ENCODE peak calls at places on chromosomes 5 and 9, in eight cellular contexts. One of them, this sample, is unnamed.

GRCh38 chr9:88799706-88800682 is 191.3 kb upstream of the S1PR3 start:
- DNase-seq in adipocyte: no peak
- DNase-seq in T-helper 2 cell: no peak
- DNase-seq in stimulated activated CD4-positive, alpha-beta T cell treated with anti-CD3 and anti-CD28 coated beads, Interleukin-4, amount 100 ng/mL, for 24 hours: no peak
- DNase-seq in NCI-H2029: no peak
- DNase-seq in NCI-H1092 treated with DMSO at 0.1 percent for 48 hours: no peak
- DNase-seq in cerebellar cortex: no peak
- DNase-seq in NCI-H345: no peak
- DNase-seq in this sample: no peak

GRCh38 chr9:2730971-2731370 is 13.7 kb downstream of the KCNV2 start:
- DNase-seq in adipocyte: no peak
- DNase-seq in T-helper 2 cell: no peak
- DNase-seq in stimulated activated CD4-positive, alpha-beta T cell treated with anti-CD3 and anti-CD28 coated beads, Interleukin-4, amount 100 ng/mL, for 24 hours: no peak
- DNase-seq in NCI-H2029: no peak
- DNase-seq in NCI-H1092 treated with DMSO at 0.1 percent for 48 hours: no peak
- DNase-seq in cerebellar cortex: no peak
- DNase-seq in NCI-H345: no peak
- DNase-seq in this sample: no peak

GRCh38 chr5:145760660-145761059 is 74.5 kb downstream of the PRELID2 start:
- DNase-seq in adipocyte: no peak
- DNase-seq in T-helper 2 cell: no peak
- DNase-seq in stimulated activated CD4-positive, alpha-beta T cell treated with anti-CD3 and anti-CD28 coated beads, Interleukin-4, amount 100 ng/mL, for 24 hours: no peak
- DNase-seq in NCI-H2029: no peak
- DNase-seq in NCI-H1092 treated with DMSO at 0.1 percent for 48 hours: no peak
- DNase-seq in cerebellar cortex: no peak
- DNase-seq in NCI-H345: no peak
- DNase-seq in this sample: no peak

GRCh38 chr9:35940474-35941467 is 17.2 kb downstream of the OR2S2 start:
- DNase-seq in adipocyte: no peak
- DNase-seq in T-helper 2 cell: no peak
- DNase-seq in stimulated activated CD4-positive, alpha-beta T cell treated with anti-CD3 and anti-CD28 coated beads, Interleukin-4, amount 100 ng/mL, for 24 hours: peak
- DNase-seq in NCI-H2029: no peak
- DNase-seq in NCI-H1092 treated with DMSO at 0.1 percent for 48 hours: no peak
- DNase-seq in cerebellar cortex: no peak
- DNase-seq in NCI-H345: no peak
- DNase-seq in this sample: no peak

GRCh38 chr9:122135529-122135859 is 24.1 kb downstream of the NDUFA8 start:
- DNase-seq in adipocyte: no peak
- DNase-seq in T-helper 2 cell: no peak
- DNase-seq in stimulated activated CD4-positive, alpha-beta T cell treated with anti-CD3 and anti-CD28 coated beads, Interleukin-4, amount 100 ng/mL, for 24 hours: no peak
- DNase-seq in NCI-H2029: no peak
- DNase-seq in NCI-H1092 treated with DMSO at 0.1 percent for 48 hours: no peak
- DNase-seq in cerebellar cortex: no peak
- DNase-seq in NCI-H345: no peak
- DNase-seq in this sample: no peak

GRCh38 chr5:170737591-170737990 is 45.9 kb upstream of the GABRP start:
- DNase-seq in adipocyte: no peak
- DNase-seq in T-helper 2 cell: no peak
- DNase-seq in stimulated activated CD4-positive, alpha-beta T cell treated with anti-CD3 and anti-CD28 coated beads, Interleukin-4, amount 100 ng/mL, for 24 hours: no peak
- DNase-seq in NCI-H2029: no peak
- DNase-seq in NCI-H1092 treated with DMSO at 0.1 percent for 48 hours: no peak
- DNase-seq in cerebellar cortex: peak
- DNase-seq in NCI-H345: no peak
- DNase-seq in this sample: no peak

GRCh38 chr9:7780261-7780988 is 19.2 kb downstream of the DMAC1 start:
- DNase-seq in adipocyte: no peak
- DNase-seq in T-helper 2 cell: no peak
- DNase-seq in stimulated activated CD4-positive, alpha-beta T cell treated with anti-CD3 and anti-CD28 coated beads, Interleukin-4, amount 100 ng/mL, for 24 hours: no peak
- DNase-seq in NCI-H2029: no peak
- DNase-seq in NCI-H1092 treated with DMSO at 0.1 percent for 48 hours: no peak
- DNase-seq in cerebellar cortex: no peak
- DNase-seq in NCI-H345: no peak
- DNase-seq in this sample: no peak

GRCh38 chr5:159849437-159850191 is 66.7 kb upstream of the ADRA1B start:
- DNase-seq in adipocyte: peak
- DNase-seq in T-helper 2 cell: no peak
- DNase-seq in stimulated activated CD4-positive, alpha-beta T cell treated with anti-CD3 and anti-CD28 coated beads, Interleukin-4, amount 100 ng/mL, for 24 hours: no peak
- DNase-seq in NCI-H2029: no peak
- DNase-seq in NCI-H1092 treated with DMSO at 0.1 percent for 48 hours: no peak
- DNase-seq in cerebellar cortex: no peak
- DNase-seq in NCI-H345: no peak
- DNase-seq in this sample: no peak

GRCh38 chr5:116815081-116815480 is 240.5 kb upstream of the SEMA6A start:
- DNase-seq in adipocyte: no peak
- DNase-seq in T-helper 2 cell: no peak
- DNase-seq in stimulated activated CD4-positive, alpha-beta T cell treated with anti-CD3 and anti-CD28 coated beads, Interleukin-4, amount 100 ng/mL, for 24 hours: no peak
- DNase-seq in NCI-H2029: no peak
- DNase-seq in NCI-H1092 treated with DMSO at 0.1 percent for 48 hours: no peak
- DNase-seq in cerebellar cortex: peak
- DNase-seq in NCI-H345: no peak
- DNase-seq in this sample: no peak

GRCh38 chr5:115098041-115098702 is 71.5 kb downstream of the TRIM36 start:
- DNase-seq in adipocyte: peak
- DNase-seq in T-helper 2 cell: no peak
- DNase-seq in stimulated activated CD4-positive, alpha-beta T cell treated with anti-CD3 and anti-CD28 coated beads, Interleukin-4, amount 100 ng/mL, for 24 hours: peak
- DNase-seq in NCI-H2029: peak
- DNase-seq in NCI-H1092 treated with DMSO at 0.1 percent for 48 hours: peak
- DNase-seq in cerebellar cortex: peak
- DNase-seq in NCI-H345: peak
- DNase-seq in this sample: peak

GRCh38 chr5:45491368-45491767 is 204.8 kb downstream of the HCN1 start:
- DNase-seq in adipocyte: no peak
- DNase-seq in T-helper 2 cell: no peak
- DNase-seq in stimulated activated CD4-positive, alpha-beta T cell treated with anti-CD3 and anti-CD28 coated beads, Interleukin-4, amount 100 ng/mL, for 24 hours: no peak
- DNase-seq in NCI-H2029: no peak
- DNase-seq in NCI-H1092 treated with DMSO at 0.1 percent for 48 hours: no peak
- DNase-seq in cerebellar cortex: no peak
- DNase-seq in NCI-H345: no peak
- DNase-seq in this sample: no peak

GRCh38 chr5:132301341-132302274 is 7.4 kb downstream of the SLC22A4 start:
- DNase-seq in adipocyte: no peak
- DNase-seq in T-helper 2 cell: no peak
- DNase-seq in stimulated activated CD4-positive, alpha-beta T cell treated with anti-CD3 and anti-CD28 coated beads, Interleukin-4, amount 100 ng/mL, for 24 hours: no peak
- DNase-seq in NCI-H2029: no peak
- DNase-seq in NCI-H1092 treated with DMSO at 0.1 percent for 48 hours: no peak
- DNase-seq in cerebellar cortex: no peak
- DNase-seq in NCI-H345: peak
- DNase-seq in this sample: no peak